ENCODE peak calls at places on chromosomes 1 and 21, in five cellular contexts. X, Z, Y, Q and L are unnamed samples.

GRCh38 chr1:14571810-14572767 is 26.4 kb upstream of the KAZN start:
- DNase-seq in X (no peak), Z (no peak), Y (peak), Q (no peak), L (no peak)

GRCh38 chr1:222068937-222069336 is 327.0 kb upstream of the DUSP10 start:
- DNase-seq in X (peak), Z (no peak), Y (peak), Q (no peak), L (no peak)

GRCh38 chr21:43882952-43883492 is 18.0 kb downstream of the AGPAT3 start:
- DNase-seq in X (no peak), Z (no peak), Y (no peak), Q (no peak), L (no peak)

GRCh38 chr1:208238710-208239517 is 5.3 kb downstream of the PLXNA2 start:
- DNase-seq in X (peak), Z (no peak), Y (peak), Q (peak), L (no peak)

GRCh38 chr1:61073871-61074270 is 8.5 kb upstream of the NFIA start:
- DNase-seq in X (no peak), Z (no peak), Y (no peak), Q (no peak), L (no peak)

GRCh38 chr1:19042675-19043578 is 86.5 kb upstream of the IFFO2 start:
- DNase-seq in X (no peak), Z (no peak), Y (no peak), Q (no peak), L (no peak)

GRCh38 chr1:203340112-203340804 is 10.7 kb downstream of the FMOD start:
- DNase-seq in X (peak), Z (peak), Y (peak), Q (peak), L (peak)

GRCh38 chr1:6523566-6523965 is 30.7 kb downstream of the NOL9 start:
- DNase-seq in X (peak), Z (no peak), Y (peak), Q (no peak), L (no peak)

GRCh38 chr1:55631508-55631907 is 416.3 kb upstream of the USP24 start:
- DNase-seq in X (no peak), Z (no peak), Y (peak), Q (no peak), L (no peak)

GRCh38 chr1:183776731-183777130 is 28.2 kb upstream of the RGL1 start:
- DNase-seq in X (no peak), Z (no peak), Y (peak), Q (no peak), L (no peak)

GRCh38 chr1:62180649-62181048 is 14.0 kb upstream of the L1TD1 start:
- DNase-seq in X (no peak), Z (peak), Y (no peak), Q (no peak), L (peak)

GRCh38 chr1:245971711-245972085 is 535.4 kb downstream of the SMYD3 start:
- DNase-seq in X (no peak), Z (no peak), Y (peak), Q (no peak), L (no peak)

GRCh38 chr1:9946315-9946714 is 3.0 kb downstream of the NMNAT1 start:
- DNase-seq in X (no peak), Z (no peak), Y (no peak), Q (no peak), L (no peak)

GRCh38 chr1:193905288-193906085 is 719.1 kb upstream of the B3GALT2 start:
- DNase-seq in X (peak), Z (no peak), Y (no peak), Q (no peak), L (no peak)

GRCh38 chr1:56578963-56579875 is at the start of gene PLPP3:
- DNase-seq in X (peak), Z (peak), Y (peak), Q (no peak), L (peak)

GRCh38 chr1:76314730-76315129 is 240.2 kb downstream of the ST6GALNAC3 start:
- DNase-seq in X (no peak), Z (no peak), Y (no peak), Q (no peak), L (no peak)

GRCh38 chr1:36463404-36463772 is 796 bp downstream of the MRPS15 start:
- DNase-seq in X (no peak), Z (no peak), Y (no peak), Q (no peak), L (no peak)

GRCh38 chr1:63537940-63538339 is 14.6 kb downstream of the EFCAB7 start:
- DNase-seq in X (peak), Z (no peak), Y (peak), Q (no peak), L (no peak)

GRCh38 chr1:59105548-59106507 is 191.1 kb upstream of the FGGY start:
- DNase-seq in X (no peak), Z (no peak), Y (peak), Q (no peak), L (no peak)

GRCh38 chr21:42062543-42063022 is 8.5 kb upstream of the UMODL1 start:
- DNase-seq in X (peak), Z (peak), Y (no peak), Q (peak), L (peak)

GRCh38 chr21:46457801-46458314 is 833 bp upstream of the DIP2A start:
- DNase-seq in X (peak), Z (peak), Y (peak), Q (no peak), L (peak)

GRCh38 chr1:7223334-7224080 is 438.3 kb downstream of the CAMTA1 start:
- DNase-seq in X (no peak), Z (no peak), Y (peak), Q (no peak), L (no peak)

GRCh38 chr21:36966846-36967657 is 583 bp upstream of the HLCS start:
- DNase-seq in X (no peak), Z (no peak), Y (peak), Q (no peak), L (no peak)

GRCh38 chr1:29459551-29459945 is 223.2 kb downstream of the PTPRU start:
- DNase-seq in X (no peak), Z (no peak), Y (no peak), Q (no peak), L (no peak)

GRCh38 chr1:197976368-197976767 is 59.2 kb downstream of the LHX9 start:
- DNase-seq in X (no peak), Z (no peak), Y (no peak), Q (no peak), L (no peak)

GRCh38 chr1:16888806-16889178 is 7.0 kb upstream of the RNU1-2 start:
- DNase-seq in X (no peak), Z (no peak), Y (no peak), Q (no peak), L (peak)

GRCh38 chr1:15943515-15944307 is 32.2 kb downstream of the ZBTB17 start:
- DNase-seq in X (no peak), Z (peak), Y (no peak), Q (no peak), L (no peak)

GRCh38 chr1:227733309-227733705 is 1.8 kb downstream of the JMJD4 start:
- DNase-seq in X (no peak), Z (no peak), Y (no peak), Q (no peak), L (peak)

GRCh38 chr1:150053911-150054310 is 13.7 kb upstream of the VPS45 start:
- DNase-seq in X (peak), Z (no peak), Y (no peak), Q (no peak), L (no peak)

GRCh38 chr21:15483138-15483780 is 246.5 kb upstream of the USP25 start:
- DNase-seq in X (peak), Z (peak), Y (peak), Q (peak), L (peak)

GRCh38 chr1:246012271-246012854 is 494.7 kb downstream of the SMYD3 start:
- DNase-seq in X (peak), Z (no peak), Y (peak), Q (no peak), L (no peak)

GRCh38 chr1:101150676-101151075 is 86.1 kb upstream of the S1PR1 start:
- DNase-seq in X (no peak), Z (no peak), Y (no peak), Q (no peak), L (no peak)

GRCh38 chr1:174743654-174744561 is 255.8 kb upstream of the CACYBP start:
- DNase-seq in X (peak), Z (no peak), Y (peak), Q (peak), L (no peak)

GRCh38 chr1:41492341-41492848 is 7.9 kb upstream of the EDN2 start:
- DNase-seq in X (peak), Z (no peak), Y (peak), Q (no peak), L (no peak)